ENCODE peak calls at places on chromosomes 6 and 20, in five cellular contexts. A, I, V, Q and K are unnamed samples.

GRCh38 chr6:118370722-118371121 is 177.4 kb upstream of the PLN start:
- DNase-seq in A (no peak), I (no peak), V (no peak), Q (no peak), K (no peak)

GRCh38 chr6:145015739-145016558 is 719.4 kb downstream of the EPM2A start:
- DNase-seq in A (no peak), I (no peak), V (no peak), Q (peak), K (no peak)

GRCh38 chr6:137486388-137486787 is 7.8 kb downstream of the OLIG3 start:
- DNase-seq in A (no peak), I (no peak), V (no peak), Q (no peak), K (peak)

GRCh38 chr6:124870611-124871201 is 91.5 kb upstream of the RNF217 start:
- DNase-seq in A (no peak), I (no peak), V (peak), Q (no peak), K (peak)

GRCh38 chr6:75539136-75539535 is 45.5 kb upstream of the FILIP1 start:
- DNase-seq in A (no peak), I (no peak), V (no peak), Q (no peak), K (no peak)

GRCh38 chr20:23050847-23051627 is 1.6 kb upstream of the THBD start:
- DNase-seq in A (peak), I (peak), V (no peak), Q (no peak), K (peak)

GRCh38 chr6:17012421-17013225 is 89.2 kb upstream of the STMND1 start:
- DNase-seq in A (no peak), I (peak), V (no peak), Q (no peak), K (peak)

GRCh38 chr6:125346926-125347563 is 45.3 kb upstream of the HDDC2 start:
- DNase-seq in A (no peak), I (no peak), V (no peak), Q (peak), K (no peak)

GRCh38 chr20:59584278-59584925 is 19.9 kb upstream of the PHACTR3 start:
- DNase-seq in A (no peak), I (no peak), V (no peak), Q (no peak), K (no peak)

GRCh38 chr20:29079769-29080690 is 2177.4 kb upstream of the DEFB115 start:
- DNase-seq in A (peak), I (no peak), V (peak), Q (no peak), K (no peak)

GRCh38 chr6:153167026-153167891 is 36.2 kb upstream of the RGS17 start:
- DNase-seq in A (no peak), I (no peak), V (peak), Q (no peak), K (no peak)

GRCh38 chr20:4563534-4563933 is 158.2 kb upstream of the PRND start:
- DNase-seq in A (peak), I (no peak), V (peak), Q (no peak), K (peak)

GRCh38 chr6:118588626-118589025 is 40.5 kb downstream of the PLN start:
- DNase-seq in A (no peak), I (no peak), V (no peak), Q (no peak), K (no peak)

GRCh38 chr20:61728786-61729365 is 336.8 kb downstream of the TAF4 start:
- DNase-seq in A (no peak), I (no peak), V (no peak), Q (no peak), K (no peak)

GRCh38 chr6:143733500-143733899 is 55.7 kb downstream of the PHACTR2 start:
- DNase-seq in A (no peak), I (no peak), V (no peak), Q (no peak), K (no peak)

GRCh38 chr6:114998492-114998891 is 655.7 kb upstream of the HS3ST5 start:
- DNase-seq in A (no peak), I (no peak), V (no peak), Q (no peak), K (no peak)

GRCh38 chr6:147221739-147222138 is 17.5 kb downstream of the STXBP5 start:
- DNase-seq in A (no peak), I (no peak), V (no peak), Q (no peak), K (no peak)

GRCh38 chr20:10553326-10553984 is 118.3 kb downstream of the SLX4IP start:
- DNase-seq in A (peak), I (no peak), V (peak), Q (no peak), K (peak)

GRCh38 chr20:53163486-53163885 is 191.3 kb downstream of the TSHZ2 start:
- DNase-seq in A (peak), I (no peak), V (no peak), Q (no peak), K (no peak)

GRCh38 chr20:60869032-60869550 is 383.0 kb upstream of the CDH4 start:
- DNase-seq in A (no peak), I (no peak), V (no peak), Q (no peak), K (no peak)

GRCh38 chr20:9179193-9179802 is 110.4 kb downstream of the PLCB4 start:
- DNase-seq in A (no peak), I (no peak), V (no peak), Q (no peak), K (peak)

GRCh38 chr6:168071620-168072019 is 7.4 kb downstream of the FRMD1 start:
- DNase-seq in A (peak), I (no peak), V (peak), Q (no peak), K (peak)

GRCh38 chr20:44756956-44757355 is 11.3 kb downstream of the KCNK15 start:
- DNase-seq in A (no peak), I (no peak), V (no peak), Q (no peak), K (no peak)

GRCh38 chr20:37396520-37397075 is 50.7 kb downstream of the SRC start:
- DNase-seq in A (peak), I (peak), V (no peak), Q (no peak), K (peak)

GRCh38 chr20:6699931-6700562 is 67.4 kb upstream of the BMP2 start:
- DNase-seq in A (no peak), I (no peak), V (no peak), Q (no peak), K (no peak)

GRCh38 chr20:37345339-37346231 is at the start of gene SRC:
- DNase-seq in A (peak), I (peak), V (peak), Q (no peak), K (peak)

GRCh38 chr20:39829255-39829654 is 859.8 kb downstream of the MAFB start:
- DNase-seq in A (no peak), I (peak), V (no peak), Q (no peak), K (peak)

GRCh38 chr6:37502703-37503485 is 3.2 kb upstream of the CCDC167 start:
- DNase-seq in A (no peak), I (no peak), V (no peak), Q (no peak), K (no peak)

GRCh38 chr6:7998103-7998725 is 66.0 kb downstream of the BLOC1S5 start:
- DNase-seq in A (no peak), I (no peak), V (no peak), Q (no peak), K (no peak)

GRCh38 chr6:156185113-156185512 is 592.1 kb upstream of the ARID1B start:
- DNase-seq in A (no peak), I (no peak), V (no peak), Q (no peak), K (no peak)

GRCh38 chr6:21971540-21971939 is 325.3 kb downstream of the PRL start:
- DNase-seq in A (peak), I (no peak), V (no peak), Q (no peak), K (no peak)

GRCh38 chr20:32823078-32823477 is 3.3 kb downstream of the MAPRE1 start:
- DNase-seq in A (no peak), I (no peak), V (peak), Q (no peak), K (no peak)

GRCh38 chr6:137265574-137265973 is 46.4 kb upstream of the IFNGR1 start:
- DNase-seq in A (no peak), I (no peak), V (no peak), Q (no peak), K (no peak)

GRCh38 chr6:41680182-41680965 is 42.1 kb downstream of the MDFI start:
- DNase-seq in A (no peak), I (no peak), V (no peak), Q (no peak), K (peak)

GRCh38 chr6:144725731-144726522 is 440.8 kb downstream of the UTRN start:
- DNase-seq in A (no peak), I (no peak), V (no peak), Q (no peak), K (peak)

GRCh38 chr6:44667226-44667625 is 279.7 kb downstream of the CDC5L start:
- DNase-seq in A (no peak), I (no peak), V (peak), Q (no peak), K (peak)

GRCh38 chr6:118812972-118813371 is 81.0 kb upstream of the ASF1A start:
- DNase-seq in A (no peak), I (no peak), V (no peak), Q (no peak), K (no peak)

GRCh38 chr6:45617441-45617840 is 239.7 kb upstream of the SUPT3H start:
- DNase-seq in A (no peak), I (no peak), V (no peak), Q (no peak), K (no peak)

GRCh38 chr6:109186012-109186411 is 90.7 kb downstream of the CEP57L1 start:
- DNase-seq in A (no peak), I (no peak), V (no peak), Q (no peak), K (no peak)

DNA sequence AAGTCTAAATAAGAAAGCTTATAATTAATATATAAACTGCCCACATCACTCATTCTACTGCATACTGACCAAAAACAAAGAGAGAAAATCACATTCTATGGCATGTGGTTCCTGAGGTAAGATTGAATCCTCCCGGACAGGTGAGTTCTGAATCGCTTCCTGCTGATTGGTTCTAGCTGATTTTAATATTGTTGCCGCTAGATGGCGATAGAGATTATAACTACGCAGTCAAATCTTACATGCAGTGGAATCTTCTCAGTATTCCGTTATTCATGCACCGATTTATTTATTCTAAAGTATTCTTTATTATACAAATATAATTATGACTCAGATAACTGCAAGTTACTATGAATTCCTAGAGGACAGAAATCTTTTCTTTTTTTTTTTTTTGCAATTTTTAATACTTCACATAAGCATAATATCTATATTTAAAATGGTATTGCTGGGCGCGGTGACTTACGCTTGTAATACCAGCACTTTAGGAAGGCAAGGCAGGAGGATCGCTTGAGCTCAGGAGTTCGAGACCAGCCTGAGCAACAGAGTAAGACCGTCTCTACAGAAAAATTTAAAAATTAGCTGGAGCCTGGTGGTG is 24.2 kb upstream of the TMX4 start:
- DNase-seq in A (peak), I (no peak), V (peak), Q (no peak), K (peak)
- TF ChIP-seq CREB1 in A (no peak), I (no peak), V (no peak), Q (no peak), K (no peak)

GRCh38 chr6:159677226-159677901 is 15.7 kb downstream of the SOD2 start:
- DNase-seq in A (no peak), I (no peak), V (no peak), Q (no peak), K (no peak)

GRCh38 chr6:159679091-159680077 is 13.7 kb downstream of the SOD2 start:
- DNase-seq in A (no peak), I (no peak), V (no peak), Q (no peak), K (no peak)

GRCh38 chr6:159682265-159682664 is 10.8 kb downstream of the SOD2 start:
- DNase-seq in A (no peak), I (no peak), V (no peak), Q (no peak), K (no peak)

GRCh38 chr6:159681104-159681503 is 11.9 kb downstream of the SOD2 start:
- DNase-seq in A (no peak), I (no peak), V (no peak), Q (no peak), K (no peak)

GRCh38 chr6:159680104-159680503 is 12.9 kb downstream of the SOD2 start:
- DNase-seq in A (no peak), I (no peak), V (no peak), Q (no peak), K (no peak)
- H3K27ac ChIP-seq in A (no peak), I (no peak), V (no peak), Q (no peak), K (no peak)

DNA sequence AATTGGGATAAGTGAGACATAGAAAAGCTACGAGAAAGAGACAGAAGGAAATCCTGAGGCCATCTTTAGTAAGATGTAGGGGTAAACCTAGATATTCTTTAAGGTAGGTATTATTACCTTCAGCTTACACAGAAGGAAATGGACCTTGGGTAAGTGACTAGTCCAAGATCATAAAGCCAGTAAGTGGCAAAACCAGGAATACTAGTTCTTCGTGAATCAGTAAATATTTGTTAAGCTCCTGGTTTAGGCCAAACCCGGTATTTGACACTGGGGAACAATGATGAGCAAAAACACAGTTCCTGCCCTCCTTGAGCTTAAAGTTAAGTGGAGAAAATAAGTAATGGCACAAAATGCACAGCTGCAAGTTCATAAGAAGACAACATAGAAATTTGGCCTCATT is 5.3 kb downstream of the TRIM39 start:
- DNase-seq in A (no peak), I (no peak), V (no peak), Q (no peak), K (no peak)
- TF ChIP-seq CREB1 in A (no peak), I (no peak), V (no peak), Q (no peak), K (no peak)

DNA sequence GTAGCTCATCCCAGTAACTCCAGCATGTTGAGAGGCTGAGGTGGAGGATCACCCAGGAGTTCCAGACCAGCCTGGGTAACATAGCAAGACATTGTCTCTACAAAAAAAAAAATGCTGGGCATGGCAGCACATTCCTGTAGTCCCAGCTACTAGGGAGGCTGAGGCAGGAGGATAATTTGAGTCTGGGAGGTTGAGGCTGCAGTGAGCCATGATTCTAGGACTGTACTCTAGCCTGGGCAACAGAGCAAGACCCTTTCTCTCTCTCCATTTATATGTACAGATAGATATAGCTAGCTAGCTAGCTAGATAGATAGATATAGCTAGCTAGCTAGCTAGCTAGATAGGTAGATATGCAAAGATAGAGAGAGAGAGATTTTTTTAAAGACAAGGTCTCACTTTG is 20.4 kb downstream of the ILRUN start:
- DNase-seq in A (no peak), I (no peak), V (no peak), Q (no peak), K (no peak)
- H3K27ac ChIP-seq in A (no peak), I (no peak), V (peak), Q (peak), K (no peak)

GRCh38 chr6:78629154-78629721 is 238.1 kb upstream of the IRAK1BP1 start:
- DNase-seq in A (no peak), I (no peak), V (no peak), Q (no peak), K (peak)
- TF ChIP-seq CREB1 in A (no peak), I (no peak), V (no peak), Q (no peak), K (no peak)

GRCh38 chr6:25415701-25416100 is 136.5 kb downstream of the CARMIL1 start:
- DNase-seq in A (no peak), I (no peak), V (no peak), Q (no peak), K (peak)

GRCh38 chr6:25417206-25417605 is 138.0 kb downstream of the CARMIL1 start:
- DNase-seq in A (no peak), I (no peak), V (no peak), Q (no peak), K (no peak)

GRCh38 chr6:25419879-25420278 is 140.7 kb downstream of the CARMIL1 start:
- DNase-seq in A (no peak), I (no peak), V (no peak), Q (no peak), K (peak)

GRCh38 chr6:25415274-25415673 is 136.1 kb downstream of the CARMIL1 start:
- DNase-seq in A (no peak), I (no peak), V (no peak), Q (no peak), K (no peak)

GRCh38 chr6:25418463-25419052 is 139.4 kb downstream of the CARMIL1 start:
- DNase-seq in A (no peak), I (no peak), V (no peak), Q (no peak), K (no peak)
- H3K27ac ChIP-seq in A (no peak), I (no peak), V (no peak), Q (no peak), K (no peak)

GRCh38 chr6:11245406-11245990 is 13.0 kb upstream of the NEDD9 start:
- DNase-seq in A (no peak), I (no peak), V (no peak), Q (no peak), K (no peak)
- TF ChIP-seq CREB1 in A (no peak), I (no peak), V (no peak), Q (no peak), K (no peak)

DNA sequence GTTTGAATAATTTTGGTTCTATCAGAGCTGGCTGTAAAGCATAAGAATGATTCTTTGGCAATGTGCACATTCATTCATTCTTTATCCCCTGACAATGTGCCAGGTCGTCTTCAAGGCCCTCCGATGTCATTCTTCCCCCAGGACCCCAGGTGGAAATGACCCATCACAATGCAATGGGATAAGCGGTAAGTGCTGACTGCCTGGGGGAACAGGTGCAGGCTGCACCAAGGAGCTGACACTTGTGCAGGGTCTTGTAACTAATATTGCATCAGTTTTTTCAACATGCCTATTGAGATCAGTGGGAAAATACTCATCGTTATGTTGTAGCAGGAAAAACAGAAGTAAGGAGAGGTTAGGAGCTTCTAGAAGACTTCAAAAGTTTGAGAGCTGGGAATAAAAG is 105.6 kb downstream of the FOXC1 start:
- DNase-seq in A (no peak), I (no peak), V (no peak), Q (no peak), K (no peak)
- H3K27ac ChIP-seq in A (no peak), I (no peak), V (no peak), Q (no peak), K (no peak)

GRCh38 chr6:20826378-20826777 is 292.1 kb downstream of the CDKAL1 start:
- DNase-seq in A (no peak), I (no peak), V (no peak), Q (no peak), K (no peak)
- TF ChIP-seq CREB1 in A (no peak), I (no peak), V (no peak), Q (no peak), K (no peak)

GRCh38 chr20:24432057-24432456 is 37.4 kb upstream of the SYNDIG1 start:
- DNase-seq in A (no peak), I (no peak), V (no peak), Q (no peak), K (peak)
- H3K27ac ChIP-seq in A (no peak), I (no peak), V (no peak), Q (no peak), K (no peak)